ENCODE peak calls at places on chromosomes 5 and 9, in four cellular contexts. X is GM12878, V is K562, N is GM12891. M is an unnamed sample.

GRCh38 chr5:17224858-17225436 is 7.5 kb downstream of the BASP1 start:
- DNase-seq in V (no peak), X (peak; percentile 59), N (no peak), M (no peak)

GRCh38 chr9:129560849-129561248 is 60.1 kb downstream of the C9orf50 start:
- DNase-seq in N (no peak), V (no peak), X (no peak), M (no peak)

GRCh38 chr9:77927265-77927664 is 104.3 kb downstream of the GNAQ start:
- DNase-seq in X (no peak), V (no peak), N (no peak), M (peak; percentile 34)

GRCh38 chr9:70480405-70480980 is 66.0 kb upstream of the KLF9 start:
- DNase-seq in X (no peak), V (no peak), N (no peak), M (no peak)

GRCh38 chr5:81552844-81553569 is 159.1 kb upstream of the ACOT12 start:
- DNase-seq in V (no peak), N (no peak), X (no peak), M (no peak)

GRCh38 chr5:134463991-134464760 is 52.5 kb upstream of the CDKN2AIPNL start:
- DNase-seq in V (no peak), X (no peak), N (no peak), M (no peak)

GRCh38 chr5:37208883-37209808 is 40.0 kb downstream of the CPLANE1 start:
- DNase-seq in N (no peak), V (no peak), X (no peak), M (no peak)

GRCh38 chr5:39214912-39215709 is 4.3 kb downstream of the FYB1 start:
- DNase-seq in N (no peak), X (no peak), V (no peak), M (no peak)

GRCh38 chr9:131422241-131422792 is 28.4 kb downstream of the PRRC2B start:
- DNase-seq in V (no peak), N (no peak), X (no peak), M (no peak)

GRCh38 chr9:119811030-119811429 is 441.8 kb upstream of the BRINP1 start:
- DNase-seq in X (no peak), N (no peak), V (no peak), M (no peak)

GRCh38 chr9:130874783-130875182 is 21.8 kb downstream of the QRFP start:
- DNase-seq in V (peak; percentile 61), X (no peak), N (no peak), M (no peak)

GRCh38 chr5:102986074-102986473 is 133.9 kb downstream of the GIN1 start:
- DNase-seq in X (no peak), N (no peak), V (no peak), M (no peak)

GRCh38 chr5:18305288-18305899 is 671.1 kb downstream of the TAF11L14 start:
- DNase-seq in V (peak; percentile 15), X (no peak), N (peak; percentile 10), M (peak; percentile 11)

GRCh38 chr5:143986567-143987242 is 174.7 kb downstream of the HMHB1 start:
- DNase-seq in V (no peak), X (no peak), N (no peak), M (no peak)

GRCh38 chr5:66769839-66770617 is 173.8 kb downstream of the MAST4 start:
- DNase-seq in V (no peak), N (no peak), X (no peak), M (no peak)

GRCh38 chr5:541148-541887 is 17.1 kb upstream of the SLC9A3 start:
- DNase-seq in V (peak; percentile 93), X (no peak), N (no peak), M (no peak)

GRCh38 chr9:34047864-34048729 is 590 bp downstream of the UBAP2 start:
- DNase-seq in V (peak; percentile 73), N (peak; percentile 51), X (no peak), M (no peak)

GRCh38 chr9:134501266-134502181 is 140.1 kb upstream of the COL5A1 start:
- DNase-seq in V (no peak), N (no peak), X (no peak), M (no peak)

GRCh38 chr9:134505032-134505431 is 136.6 kb upstream of the COL5A1 start:
- DNase-seq in X (no peak), N (no peak), V (no peak), M (no peak)

GRCh38 chr9:134502261-134503211 is 139.1 kb upstream of the COL5A1 start:
- DNase-seq in V (no peak), N (no peak), X (no peak), M (no peak)

GRCh38 chr9:134503301-134504105 is 138.1 kb upstream of the COL5A1 start:
- DNase-seq in V (no peak), N (no peak), X (no peak), M (no peak)

DNA sequence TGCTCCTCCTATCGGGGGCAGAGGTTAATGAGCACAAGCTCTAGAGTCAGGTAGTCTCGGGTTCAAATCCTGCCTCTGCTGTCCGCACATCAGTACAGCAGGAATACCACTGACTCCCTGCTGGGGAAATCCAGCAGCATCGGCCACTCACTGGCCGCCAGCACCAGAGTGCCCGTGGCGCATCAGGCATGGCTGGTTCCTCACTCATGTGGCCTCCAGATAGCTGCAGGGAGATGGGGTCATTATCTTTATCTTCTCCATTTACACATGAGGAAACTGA is 137.6 kb upstream of the COL5A1 start:
- DNase-seq in N (no peak), X (no peak), V (no peak), M (no peak)
- TF ChIP-seq SPI1 in N (no peak), X (no peak), V (no peak), M (no peak)

GRCh38 chr5:124341066-124341943 is 405.1 kb downstream of the ZNF608 start:
- DNase-seq in V (no peak), N (no peak), X (no peak), M (no peak)

GRCh38 chr5:124342586-124342985 is 403.9 kb downstream of the ZNF608 start:
- DNase-seq in X (no peak), N (no peak), V (no peak), M (no peak)

GRCh38 chr5:124342027-124342471 is 404.4 kb downstream of the ZNF608 start:
- DNase-seq in V (no peak), N (no peak), X (no peak), M (no peak)

GRCh38 chr5:124343021-124343420 is 403.4 kb downstream of the ZNF608 start:
- DNase-seq in N (no peak), V (no peak), X (no peak), M (no peak)

GRCh38 chr5:124343451-124343867 is 403.0 kb downstream of the ZNF608 start:
- DNase-seq in N (no peak), X (no peak), V (no peak), M (no peak)
- TF ChIP-seq SPI1 in N (no peak), X (no peak), V (no peak), M (no peak)

GRCh38 chr5:97009212-97009898 is 73.5 kb downstream of the LNPEP start:
- DNase-seq in X (peak; percentile 19), N (no peak), V (peak; percentile 10), M (peak; percentile 43)
- TF ChIP-seq SPI1 in X (no peak), N (no peak), V (no peak), M (no peak)

GRCh38 chr9:125061391-125061790 is 81.9 kb downstream of the SCAI start:
- DNase-seq in N (no peak), X (no peak), V (no peak), M (no peak)

DNA sequence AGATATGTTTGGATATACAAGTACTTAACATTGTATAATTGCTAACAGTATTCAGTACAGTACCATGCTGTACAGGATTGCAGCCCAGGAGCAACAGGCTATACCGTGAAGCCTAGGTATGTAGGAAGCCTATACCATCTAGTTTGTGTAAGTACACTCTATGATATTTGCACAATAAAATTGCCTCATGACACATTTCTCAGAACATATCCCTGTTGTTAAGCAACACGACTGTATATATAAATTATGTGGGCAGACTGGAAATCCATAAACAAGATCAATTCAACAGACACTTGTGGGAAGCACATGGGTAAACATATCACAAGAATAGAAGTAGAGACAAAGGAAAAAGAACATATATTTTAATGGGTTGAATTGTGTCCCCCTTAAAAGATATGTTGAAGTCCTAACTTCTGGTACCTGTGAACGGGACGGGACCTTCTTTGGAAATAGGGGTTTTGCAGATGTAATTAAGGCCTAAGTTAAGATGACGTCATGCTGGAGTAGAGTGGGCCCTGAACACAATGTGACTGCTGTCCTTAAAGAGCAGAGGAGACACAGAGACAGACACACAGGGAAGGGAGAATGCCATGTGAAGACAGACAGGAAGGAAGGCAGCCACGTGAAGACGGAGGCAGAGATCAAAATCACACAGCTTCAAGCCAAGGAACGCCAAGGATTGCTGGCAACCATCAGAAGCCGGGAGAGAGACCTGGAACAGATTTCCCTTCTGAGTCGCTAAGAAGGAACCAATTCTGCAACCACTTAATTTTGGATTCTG is 76.3 kb downstream of the SCAI start:
- DNase-seq in V (no peak), X (no peak), N (no peak), M (no peak)
- TF ChIP-seq SPI1 in V (no peak), X (no peak), N (no peak), M (no peak)

GRCh38 chr5:9626955-9627354 is 3.2 kb downstream of the TAS2R1 start:
- DNase-seq in N (no peak), X (no peak), V (no peak), M (no peak)

GRCh38 chr5:9621379-9621903 is 8.7 kb downstream of the TAS2R1 start:
- DNase-seq in V (no peak), N (no peak), X (no peak), M (no peak)

GRCh38 chr5:9624196-9624947 is 5.8 kb downstream of the TAS2R1 start:
- DNase-seq in N (no peak), V (no peak), X (no peak), M (no peak)

GRCh38 chr5:9619331-9620092 is 10.6 kb downstream of the TAS2R1 start:
- DNase-seq in X (no peak), V (no peak), N (no peak), M (no peak)

GRCh38 chr5:9622891-9623547 is 7.1 kb downstream of the TAS2R1 start:
- DNase-seq in N (no peak), V (no peak), X (no peak), M (no peak)
- TF ChIP-seq SPI1 in N (peak; percentile 87), V (peak; percentile 69), X (peak; percentile 93), M (peak; percentile 34)

DNA sequence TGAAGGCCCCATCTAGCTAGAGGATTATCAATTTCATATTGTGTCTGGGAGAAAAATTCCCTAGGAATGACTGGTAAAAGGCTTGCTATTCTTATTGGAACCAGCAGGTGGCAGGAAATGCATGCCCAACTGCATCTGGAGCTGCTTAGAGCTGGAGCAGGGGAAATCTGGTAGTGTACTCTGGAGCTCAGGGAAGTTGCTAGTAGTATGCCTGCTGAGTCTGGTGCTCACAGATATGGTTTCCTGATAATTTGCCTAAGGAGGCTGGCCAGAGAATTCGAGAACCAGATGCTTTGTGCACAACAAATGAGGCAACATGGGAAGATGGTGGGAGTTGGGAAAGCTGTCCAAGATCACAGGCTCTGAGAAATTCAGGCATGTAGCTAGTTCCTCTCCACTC is 53.7 kb downstream of the G3BP1 start:
- DNase-seq in V (peak; percentile 61), X (peak; percentile 17), N (no peak), M (no peak)
- TF ChIP-seq SPI1 in V (no peak), X (no peak), N (no peak), M (no peak)

GRCh38 chr9:133379153-133380086 is 3.3 kb downstream of the STKLD1 start:
- DNase-seq in V (no peak), X (no peak), N (no peak), M (no peak)
- TF ChIP-seq SPI1 in V (no peak), X (no peak), N (no peak), M (no peak)

GRCh38 chr5:9467199-9468069 is 78.4 kb downstream of the SEMA5A start:
- DNase-seq in V (no peak), N (no peak), X (no peak), M (no peak)
- TF ChIP-seq SPI1 in V (no peak), N (no peak), X (no peak), M (no peak)